ENCODE peak calls at places on chromosomes 16 and 17, in eight cellular contexts. One of them, this sample, is unnamed.

GRCh38 chr16:28191364-28191985 is 20.3 kb downstream of the XPO6 start:
- DNase-seq in cardiac muscle cell: no peak
- DNase-seq in HCT116: no peak
- DNase-seq in GM13976: no peak
- DNase-seq in ascending aorta: no peak
- DNase-seq in tibial nerve: no peak
- DNase-seq in endodermal cell: no peak
- DNase-seq in heart left ventricle: no peak
- DNase-seq in this sample: no peak

GRCh38 chr17:32912218-32912897 is 15.6 kb upstream of the TMEM98 start:
- DNase-seq in cardiac muscle cell: peak; percentile 49
- DNase-seq in HCT116: no peak
- DNase-seq in GM13976: no peak
- DNase-seq in ascending aorta: peak; percentile 84
- DNase-seq in tibial nerve: peak; percentile 44
- DNase-seq in endodermal cell: peak; percentile 78
- DNase-seq in heart left ventricle: peak; percentile 39
- DNase-seq in this sample: no peak

GRCh38 chr17:55710410-55710809 is 12.3 kb downstream of the TMEM100 start:
- DNase-seq in cardiac muscle cell: no peak
- DNase-seq in HCT116: no peak
- DNase-seq in GM13976: no peak
- DNase-seq in ascending aorta: no peak
- DNase-seq in tibial nerve: no peak
- DNase-seq in endodermal cell: peak; percentile 22
- DNase-seq in heart left ventricle: no peak
- DNase-seq in this sample: no peak

GRCh38 chr17:17445925-17446665 is 30.7 kb upstream of the MED9 start:
- DNase-seq in cardiac muscle cell: no peak
- DNase-seq in HCT116: peak; percentile 76
- DNase-seq in GM13976: no peak
- DNase-seq in ascending aorta: no peak
- DNase-seq in tibial nerve: peak; percentile 72
- DNase-seq in endodermal cell: peak; percentile 72
- DNase-seq in heart left ventricle: no peak
- DNase-seq in this sample: no peak

GRCh38 chr16:56848955-56849689 is 15.9 kb upstream of the SLC12A3 start:
- DNase-seq in cardiac muscle cell: no peak
- DNase-seq in HCT116: no peak
- DNase-seq in GM13976: no peak
- DNase-seq in ascending aorta: peak; percentile 55
- DNase-seq in tibial nerve: no peak
- DNase-seq in endodermal cell: no peak
- DNase-seq in heart left ventricle: no peak
- DNase-seq in this sample: no peak

GRCh38 chr16:68779891-68780290 is 42.8 kb downstream of the CDH1 start:
- DNase-seq in cardiac muscle cell: no peak
- DNase-seq in HCT116: no peak
- DNase-seq in GM13976: no peak
- DNase-seq in ascending aorta: no peak
- DNase-seq in tibial nerve: no peak
- DNase-seq in endodermal cell: no peak
- DNase-seq in heart left ventricle: no peak
- DNase-seq in this sample: no peak

GRCh38 chr16:56475226-56475625 is 23.9 kb downstream of the OGFOD1 start:
- DNase-seq in cardiac muscle cell: no peak
- DNase-seq in HCT116: no peak
- DNase-seq in GM13976: no peak
- DNase-seq in ascending aorta: no peak
- DNase-seq in tibial nerve: no peak
- DNase-seq in endodermal cell: peak; percentile 68
- DNase-seq in heart left ventricle: no peak
- DNase-seq in this sample: no peak

GRCh38 chr17:39730095-39730921 is at the start of gene MIEN1:
- DNase-seq in cardiac muscle cell: peak; percentile 93
- DNase-seq in HCT116: peak; percentile 64
- DNase-seq in GM13976: peak; percentile 99
- DNase-seq in ascending aorta: peak; percentile 95
- DNase-seq in tibial nerve: peak; percentile 89
- DNase-seq in endodermal cell: peak; percentile 100
- DNase-seq in heart left ventricle: peak; percentile 94
- DNase-seq in this sample: peak; percentile 99

DNA sequence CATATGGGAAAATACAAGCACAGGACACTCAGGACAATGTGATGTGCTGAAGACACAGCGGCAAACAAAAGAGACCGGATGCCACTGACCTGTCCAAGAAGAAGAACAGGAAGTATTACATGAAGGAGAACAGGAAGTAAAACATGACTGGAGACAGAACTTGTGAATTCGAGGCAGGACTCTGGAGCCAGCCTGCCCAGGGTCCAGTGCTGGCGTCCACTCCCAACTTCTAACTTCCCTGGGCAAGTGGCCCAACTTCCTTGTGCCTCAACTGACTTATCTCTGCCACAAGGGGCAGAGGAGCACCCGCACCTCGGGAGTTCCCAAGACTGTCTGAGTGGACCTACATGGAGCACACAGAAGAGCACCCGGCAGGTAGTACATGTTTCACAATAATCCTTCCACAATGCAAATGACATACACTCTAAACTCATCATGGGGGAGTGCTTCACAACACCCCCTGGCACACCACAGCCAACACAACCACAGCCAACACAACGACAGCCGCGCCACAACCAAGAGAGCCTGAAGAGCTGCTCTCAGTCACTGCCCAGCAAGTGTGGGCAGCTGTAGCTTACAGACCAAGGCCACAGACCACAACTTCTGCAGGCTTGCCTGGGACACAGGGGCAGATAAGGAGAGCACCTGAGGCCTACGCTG is 36.6 kb downstream of the ANKRD11 start:
- DNase-seq in cardiac muscle cell: no peak
- DNase-seq in HCT116: no peak
- DNase-seq in GM13976: no peak
- DNase-seq in ascending aorta: no peak
- DNase-seq in tibial nerve: no peak
- DNase-seq in endodermal cell: no peak
- DNase-seq in heart left ventricle: no peak
- DNase-seq in this sample: no peak
- TF ChIP-seq CTCF in cardiac muscle cell: peak; percentile 43
- TF ChIP-seq CTCF in HCT116: no peak
- TF ChIP-seq CTCF in GM13976: no peak
- TF ChIP-seq CTCF in ascending aorta: no peak
- TF ChIP-seq CTCF in tibial nerve: no peak
- TF ChIP-seq CTCF in endodermal cell: peak; percentile 68
- TF ChIP-seq CTCF in heart left ventricle: no peak
- TF ChIP-seq CTCF in this sample: no peak

GRCh38 chr17:7712111-7712771 is 5.3 kb upstream of the DNAH2 start:
- DNase-seq in cardiac muscle cell: no peak
- DNase-seq in HCT116: no peak
- DNase-seq in GM13976: no peak
- DNase-seq in ascending aorta: no peak
- DNase-seq in tibial nerve: no peak
- DNase-seq in endodermal cell: no peak
- DNase-seq in heart left ventricle: no peak
- DNase-seq in this sample: no peak

GRCh38 chr17:7709031-7709430 is 4.0 kb downstream of the EFNB3 start:
- DNase-seq in cardiac muscle cell: no peak
- DNase-seq in HCT116: no peak
- DNase-seq in GM13976: no peak
- DNase-seq in ascending aorta: no peak
- DNase-seq in tibial nerve: no peak
- DNase-seq in endodermal cell: no peak
- DNase-seq in heart left ventricle: no peak
- DNase-seq in this sample: no peak

GRCh38 chr17:7710341-7710740 is 5.3 kb downstream of the EFNB3 start:
- DNase-seq in cardiac muscle cell: no peak
- DNase-seq in HCT116: no peak
- DNase-seq in GM13976: no peak
- DNase-seq in ascending aorta: no peak
- DNase-seq in tibial nerve: no peak
- DNase-seq in endodermal cell: no peak
- DNase-seq in heart left ventricle: no peak
- DNase-seq in this sample: no peak

GRCh38 chr17:7713782-7714181 is 3.8 kb upstream of the DNAH2 start:
- DNase-seq in cardiac muscle cell: no peak
- DNase-seq in HCT116: no peak
- DNase-seq in GM13976: no peak
- DNase-seq in ascending aorta: no peak
- DNase-seq in tibial nerve: no peak
- DNase-seq in endodermal cell: no peak
- DNase-seq in heart left ventricle: no peak
- DNase-seq in this sample: no peak

GRCh38 chr17:7711356-7711755 is 6.2 kb upstream of the DNAH2 start:
- DNase-seq in cardiac muscle cell: no peak
- DNase-seq in HCT116: no peak
- DNase-seq in GM13976: no peak
- DNase-seq in ascending aorta: no peak
- DNase-seq in tibial nerve: no peak
- DNase-seq in endodermal cell: peak; percentile 84
- DNase-seq in heart left ventricle: no peak
- DNase-seq in this sample: no peak
- TF ChIP-seq CTCF in cardiac muscle cell: no peak
- TF ChIP-seq CTCF in HCT116: no peak
- TF ChIP-seq CTCF in GM13976: no peak
- TF ChIP-seq CTCF in ascending aorta: no peak
- TF ChIP-seq CTCF in tibial nerve: no peak
- TF ChIP-seq CTCF in endodermal cell: peak; percentile 73
- TF ChIP-seq CTCF in heart left ventricle: no peak
- TF ChIP-seq CTCF in this sample: no peak

GRCh38 chr16:86805210-86805609 is 226.9 kb downstream of the FOXL1 start:
- DNase-seq in cardiac muscle cell: no peak
- DNase-seq in HCT116: no peak
- DNase-seq in GM13976: no peak
- DNase-seq in ascending aorta: no peak
- DNase-seq in tibial nerve: no peak
- DNase-seq in endodermal cell: no peak
- DNase-seq in heart left ventricle: no peak
- DNase-seq in this sample: no peak

GRCh38 chr16:86808863-86809444 is 230.6 kb downstream of the FOXL1 start:
- DNase-seq in cardiac muscle cell: no peak
- DNase-seq in HCT116: no peak
- DNase-seq in GM13976: no peak
- DNase-seq in ascending aorta: no peak
- DNase-seq in tibial nerve: no peak
- DNase-seq in endodermal cell: no peak
- DNase-seq in heart left ventricle: no peak
- DNase-seq in this sample: no peak

GRCh38 chr16:86809458-86809955 is 231.2 kb downstream of the FOXL1 start:
- DNase-seq in cardiac muscle cell: no peak
- DNase-seq in HCT116: no peak
- DNase-seq in GM13976: no peak
- DNase-seq in ascending aorta: no peak
- DNase-seq in tibial nerve: no peak
- DNase-seq in endodermal cell: peak; percentile 62
- DNase-seq in heart left ventricle: no peak
- DNase-seq in this sample: no peak

GRCh38 chr16:86806838-86807351 is 228.5 kb downstream of the FOXL1 start:
- DNase-seq in cardiac muscle cell: peak; percentile 62
- DNase-seq in HCT116: no peak
- DNase-seq in GM13976: no peak
- DNase-seq in ascending aorta: no peak
- DNase-seq in tibial nerve: no peak
- DNase-seq in endodermal cell: peak; percentile 67
- DNase-seq in heart left ventricle: no peak
- DNase-seq in this sample: no peak

DNA sequence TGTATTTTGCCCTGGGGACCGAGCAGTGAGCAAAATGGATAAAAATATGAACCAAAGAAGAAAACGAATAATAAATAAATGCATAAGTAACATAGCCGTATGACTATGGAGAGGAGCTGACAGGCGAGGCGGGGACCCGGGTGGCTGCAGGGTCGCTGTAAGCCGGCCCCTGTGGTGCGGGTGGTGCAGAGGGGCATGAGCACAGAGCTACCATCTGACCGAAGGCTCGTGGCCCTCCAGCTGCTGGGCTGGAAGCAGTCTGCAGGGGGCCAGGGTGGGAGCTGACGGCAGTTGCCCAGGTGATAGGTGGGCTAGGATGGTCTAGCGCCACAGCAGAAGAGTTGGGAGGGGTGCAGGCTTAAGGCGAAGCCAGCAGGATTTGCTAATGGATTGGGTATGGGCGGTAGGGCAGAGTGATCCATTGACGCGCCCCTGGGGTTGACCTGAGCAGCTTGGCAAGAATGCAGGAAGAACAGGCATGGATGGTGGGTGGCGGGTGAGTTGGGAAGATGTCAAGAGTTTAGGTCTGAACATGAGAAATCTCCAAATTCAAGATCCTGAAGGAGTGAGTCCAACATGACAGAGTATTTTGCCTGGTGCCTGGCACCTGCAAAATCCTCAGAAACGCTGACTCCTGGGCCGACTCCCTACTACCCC is 228.0 kb downstream of the FOXL1 start:
- DNase-seq in cardiac muscle cell: no peak
- DNase-seq in HCT116: no peak
- DNase-seq in GM13976: no peak
- DNase-seq in ascending aorta: no peak
- DNase-seq in tibial nerve: no peak
- DNase-seq in endodermal cell: no peak
- DNase-seq in heart left ventricle: no peak
- DNase-seq in this sample: no peak
- TF ChIP-seq CTCF in cardiac muscle cell: no peak
- TF ChIP-seq CTCF in HCT116: no peak
- TF ChIP-seq CTCF in GM13976: no peak
- TF ChIP-seq CTCF in ascending aorta: no peak
- TF ChIP-seq CTCF in tibial nerve: no peak
- TF ChIP-seq CTCF in endodermal cell: no peak
- TF ChIP-seq CTCF in heart left ventricle: no peak
- TF ChIP-seq CTCF in this sample: no peak

GRCh38 chr17:68539536-68540469 is 27.6 kb downstream of the PRKAR1A start:
- DNase-seq in cardiac muscle cell: peak; percentile 24
- DNase-seq in HCT116: no peak
- DNase-seq in GM13976: no peak
- DNase-seq in ascending aorta: no peak
- DNase-seq in tibial nerve: peak; percentile 48
- DNase-seq in endodermal cell: peak; percentile 79
- DNase-seq in heart left ventricle: no peak
- DNase-seq in this sample: no peak
- TF ChIP-seq CTCF in cardiac muscle cell: peak; percentile 40
- TF ChIP-seq CTCF in HCT116: no peak
- TF ChIP-seq CTCF in GM13976: peak; percentile 33
- TF ChIP-seq CTCF in ascending aorta: no peak
- TF ChIP-seq CTCF in tibial nerve: peak; percentile 30
- TF ChIP-seq CTCF in endodermal cell: peak; percentile 61
- TF ChIP-seq CTCF in heart left ventricle: peak; percentile 34
- TF ChIP-seq CTCF in this sample: peak; percentile 32

GRCh38 chr17:49994085-49995054 is 654 bp downstream of the DLX3 start:
- DNase-seq in cardiac muscle cell: no peak
- DNase-seq in HCT116: no peak
- DNase-seq in GM13976: peak; percentile 32
- DNase-seq in ascending aorta: no peak
- DNase-seq in tibial nerve: no peak
- DNase-seq in endodermal cell: peak; percentile 91
- DNase-seq in heart left ventricle: no peak
- DNase-seq in this sample: no peak
- TF ChIP-seq CTCF in cardiac muscle cell: no peak
- TF ChIP-seq CTCF in HCT116: no peak
- TF ChIP-seq CTCF in GM13976: no peak
- TF ChIP-seq CTCF in ascending aorta: no peak
- TF ChIP-seq CTCF in tibial nerve: no peak
- TF ChIP-seq CTCF in endodermal cell: peak; percentile 54
- TF ChIP-seq CTCF in heart left ventricle: no peak
- TF ChIP-seq CTCF in this sample: no peak

GRCh38 chr17:79244665-79245064 is 170.0 kb downstream of the ENGASE start:
- DNase-seq in cardiac muscle cell: no peak
- DNase-seq in HCT116: no peak
- DNase-seq in GM13976: no peak
- DNase-seq in ascending aorta: no peak
- DNase-seq in tibial nerve: no peak
- DNase-seq in endodermal cell: no peak
- DNase-seq in heart left ventricle: no peak
- DNase-seq in this sample: no peak
- TF ChIP-seq CTCF in cardiac muscle cell: no peak
- TF ChIP-seq CTCF in HCT116: no peak
- TF ChIP-seq CTCF in GM13976: no peak
- TF ChIP-seq CTCF in ascending aorta: no peak
- TF ChIP-seq CTCF in tibial nerve: no peak
- TF ChIP-seq CTCF in endodermal cell: no peak
- TF ChIP-seq CTCF in heart left ventricle: no peak
- TF ChIP-seq CTCF in this sample: no peak

This sample was measured in GM10248.